ENCODE peak calls at places on chromosome 17, in six cellular contexts. K is effector memory CD4-positive, alpha-beta T cell; V is CD8-positive, alpha-beta memory T cell; E is putamen; G is AG10803; B is adipocyte. O is an unnamed sample.

GRCh38 chr17:36980281-36980761 is 31.6 kb downstream of the AATF start:
- DNase-seq in K (no peak), V (no peak), E (no peak), G (no peak), B (peak), O (no peak)

GRCh38 chr17:12634789-12635414 is 30.8 kb upstream of the MYOCD start:
- DNase-seq in K (no peak), V (no peak), E (no peak), G (no peak), B (no peak), O (no peak)

GRCh38 chr17:64148699-64149098 is 18.8 kb upstream of the ERN1 start:
- DNase-seq in K (no peak), V (no peak), E (no peak), G (peak), B (no peak), O (peak)

GRCh38 chr17:1179635-1180433 is at the start of gene ABR:
- DNase-seq in K (peak), V (peak), E (no peak), G (peak), B (peak), O (no peak)

GRCh38 chr17:75755205-75755901 is 9.6 kb downstream of the GALK1 start:
- DNase-seq in K (no peak), V (no peak), E (no peak), G (no peak), B (no peak), O (no peak)

GRCh38 chr17:29151567-29151966 is 28.6 kb downstream of the MYO18A start:
- DNase-seq in K (no peak), V (no peak), E (no peak), G (peak), B (peak), O (peak)

GRCh38 chr17:64061157-64061898 is 40.9 kb upstream of the ICAM2 start:
- DNase-seq in K (no peak), V (no peak), E (no peak), G (no peak), B (no peak), O (no peak)

GRCh38 chr17:38504216-38504615 is 76.0 kb downstream of the ARHGAP23 start:
- DNase-seq in K (no peak), V (no peak), E (no peak), G (no peak), B (no peak), O (no peak)

GRCh38 chr17:5418858-5419355 is 555 bp downstream of the NUP88 start:
- DNase-seq in K (peak), V (peak), E (peak), G (no peak), B (peak), O (peak)

GRCh38 chr17:3891626-3892094 is 1.2 kb downstream of the CAMKK1 start:
- DNase-seq in K (no peak), V (no peak), E (no peak), G (no peak), B (no peak), O (no peak)

GRCh38 chr17:44331249-44331760 is 6.7 kb upstream of the SLC25A39 start:
- DNase-seq in K (peak), V (peak), E (peak), G (peak), B (peak), O (peak)

GRCh38 chr17:64059756-64060155 is 39.3 kb upstream of the ICAM2 start:
- DNase-seq in K (no peak), V (no peak), E (no peak), G (no peak), B (no peak), O (no peak)

GRCh38 chr17:78256705-78257559 is 25.5 kb downstream of the TMEM235 start:
- DNase-seq in K (no peak), V (no peak), E (no peak), G (no peak), B (no peak), O (no peak)

GRCh38 chr17:45050680-45051059 is 762 bp downstream of the DCAKD start:
- DNase-seq in K (no peak), V (no peak), E (no peak), G (no peak), B (peak), O (no peak)

GRCh38 chr17:45784583-45785372 is 658 bp downstream of the CRHR1 start:
- DNase-seq in K (no peak), V (no peak), E (no peak), G (no peak), B (peak), O (no peak)

GRCh38 chr17:47694818-47695663 is 1.1 kb downstream of the TBKBP1 start:
- DNase-seq in K (no peak), V (peak), E (peak), G (peak), B (peak), O (no peak)

GRCh38 chr17:65131946-65132345 is 5.2 kb upstream of the RGS9 start:
- DNase-seq in K (no peak), V (no peak), E (no peak), G (peak), B (peak), O (no peak)

GRCh38 chr17:6105608-6106007 is 35.4 kb downstream of the WSCD1 start:
- DNase-seq in K (no peak), V (no peak), E (no peak), G (no peak), B (no peak), O (no peak)

GRCh38 chr17:48293319-48294192 is 136.5 kb downstream of the SKAP1 start:
- DNase-seq in K (no peak), V (no peak), E (no peak), G (no peak), B (no peak), O (no peak)

GRCh38 chr17:65987988-65988387 is 203.9 kb downstream of the CEP112 start:
- DNase-seq in K (no peak), V (no peak), E (no peak), G (peak), B (peak), O (no peak)